ENCODE peak calls at places on chromosomes 16 and 17, in seven cellular contexts. W is HCT116, S is K562, J is SK-N-SH, T is HepG2, F is GM12878, X is H1. M is an unnamed sample.

GRCh38 chr16:87056083-87056482 is 261.1 kb downstream of the C16orf95 start:
- DNase-seq in T (no peak), J (no peak), X (no peak), S (no peak), F (no peak), W (no peak), M (peak)

GRCh38 chr16:50476486-50477260 is 71.5 kb upstream of the NKD1 start:
- DNase-seq in T (no peak), F (no peak), X (no peak), W (no peak), J (no peak), S (no peak), M (no peak)

GRCh38 chr17:34582185-34582900 is 3.0 kb downstream of the TMEM132E start:
- DNase-seq in T (no peak), J (peak), X (no peak), W (no peak), F (no peak), S (no peak), M (no peak)

GRCh38 chr17:57186231-57187019 is 69.9 kb upstream of the MSI2 start:
- DNase-seq in W (no peak), F (no peak), X (no peak), J (no peak), T (no peak), S (no peak), M (no peak)

GRCh38 chr17:48254896-48255295 is 147.3 kb downstream of the SNX11 start:
- DNase-seq in W (no peak), F (no peak), J (no peak), X (no peak), T (no peak), S (peak), M (no peak)

GRCh38 chr17:62892870-62893338 is 73.1 kb upstream of the TANC2 start:
- DNase-seq in X (no peak), F (no peak), W (no peak), T (peak), S (no peak), J (no peak), M (peak)

GRCh38 chr16:54171855-54172537 is 114.6 kb downstream of the IRX3 start:
- DNase-seq in W (no peak), J (no peak), S (no peak), F (no peak), X (no peak), T (peak), M (peak)

GRCh38 chr16:77786448-77786847 is 1.9 kb upstream of the VAT1L start:
- DNase-seq in T (no peak), X (no peak), F (no peak), S (no peak), J (no peak), W (no peak), M (no peak)

GRCh38 chr16:69276143-69277115 is 34.7 kb upstream of the VPS4A start:
- DNase-seq in J (peak), T (no peak), F (no peak), X (no peak), S (no peak), W (no peak), M (no peak)

GRCh38 chr17:65547253-65547670 is 14.2 kb downstream of the AXIN2 start:
- DNase-seq in F (no peak), W (no peak), J (no peak), T (peak), S (no peak), X (no peak), M (no peak)

GRCh38 chr16:84033251-84034195 is 9.1 kb downstream of the SLC38A8 start:
- DNase-seq in J (no peak), F (no peak), T (no peak), W (no peak), X (no peak), S (no peak), M (no peak)

GRCh38 chr16:84031556-84031955 is 11.0 kb downstream of the SLC38A8 start:
- DNase-seq in T (no peak), S (no peak), F (no peak), X (no peak), J (no peak), W (no peak), M (no peak)

GRCh38 chr16:84029297-84030096 is 13.1 kb downstream of the SLC38A8 start:
- DNase-seq in S (no peak), F (no peak), T (no peak), X (no peak), W (no peak), J (no peak), M (no peak)

GRCh38 chr16:84034516-84034915 is 8.1 kb downstream of the SLC38A8 start:
- DNase-seq in S (no peak), T (no peak), X (no peak), W (no peak), J (no peak), F (no peak), M (no peak)

GRCh38 chr16:84032458-84033178 is 10.0 kb downstream of the SLC38A8 start:
- DNase-seq in S (no peak), F (no peak), T (no peak), X (no peak), W (no peak), J (no peak), M (no peak)
- TF ChIP-seq JUND in S (no peak), F (no peak), T (no peak), X (no peak), W (no peak), J (no peak), M (no peak)

GRCh38 chr17:18960803-18961511 is 9.0 kb downstream of the SLC5A10 start:
- DNase-seq in X (peak), S (peak), T (peak), J (peak), F (peak), W (no peak), M (peak)
- TF ChIP-seq JUND in X (peak), S (no peak), T (no peak), J (no peak), F (no peak), W (no peak), M (no peak)

GRCh38 chr17:1275205-1275961 is 4.1 kb upstream of the TRARG1 start:
- DNase-seq in F (no peak), X (no peak), S (no peak), W (no peak), T (no peak), J (no peak), M (no peak)

GRCh38 chr17:1275962-1276736 is 3.3 kb upstream of the TRARG1 start:
- DNase-seq in F (no peak), S (peak), X (peak), J (peak), T (peak), W (peak), M (peak)

GRCh38 chr17:1272701-1273100 is 2.5 kb downstream of the BHLHA9 start:
- DNase-seq in W (no peak), S (no peak), T (no peak), X (no peak), J (no peak), F (no peak), M (no peak)

GRCh38 chr17:1273492-1274242 is 3.4 kb downstream of the BHLHA9 start:
- DNase-seq in T (no peak), S (no peak), W (no peak), F (no peak), J (no peak), X (no peak), M (no peak)

GRCh38 chr17:1274243-1274608 is 4.0 kb downstream of the BHLHA9 start:
- DNase-seq in S (no peak), T (no peak), F (no peak), W (no peak), J (no peak), X (no peak), M (no peak)
- TF ChIP-seq JUND in S (no peak), T (no peak), F (no peak), W (no peak), J (no peak), X (no peak), M (no peak)

DNA sequence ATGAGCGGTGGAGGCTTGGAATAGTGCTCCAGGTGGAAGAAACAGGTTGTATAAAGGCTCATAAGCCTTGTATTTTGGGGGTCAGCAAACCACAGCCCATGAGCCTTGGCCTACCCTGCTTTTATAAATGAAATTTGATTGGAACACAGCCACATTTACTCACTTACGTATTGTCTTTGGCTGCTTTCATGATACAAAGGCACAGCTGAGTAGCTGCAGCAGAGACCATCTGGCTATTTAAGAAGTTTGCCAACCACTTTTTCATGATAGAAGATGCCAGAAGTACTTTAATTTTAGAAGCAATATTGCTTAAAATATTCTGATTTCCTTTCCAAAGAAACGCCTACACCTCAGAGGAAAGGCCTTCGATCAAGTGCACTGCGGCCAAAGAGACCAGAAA is 73.8 kb downstream of the C17orf58 start:
- DNase-seq in X (no peak), J (no peak), W (no peak), S (no peak), F (no peak), T (no peak), M (no peak)
- TF ChIP-seq JUND in X (no peak), J (no peak), W (no peak), S (no peak), F (no peak), T (no peak), M (no peak)

GRCh38 chr16:57870753-57871454 is 68.6 kb upstream of the KIFC3 start:
- DNase-seq in W (no peak), T (no peak), J (no peak), X (no peak), S (no peak), F (no peak), M (no peak)
- TF ChIP-seq JUND in W (no peak), T (no peak), J (no peak), X (no peak), S (no peak), F (no peak), M (no peak)

GRCh38 chr16:66961065-66961744 is at the start of gene CES3:
- DNase-seq in X (peak), S (peak), T (peak), W (peak), J (peak), F (no peak), M (peak)
- TF ChIP-seq JUND in X (no peak), S (peak), T (no peak), W (no peak), J (no peak), F (no peak), M (no peak)

DNA sequence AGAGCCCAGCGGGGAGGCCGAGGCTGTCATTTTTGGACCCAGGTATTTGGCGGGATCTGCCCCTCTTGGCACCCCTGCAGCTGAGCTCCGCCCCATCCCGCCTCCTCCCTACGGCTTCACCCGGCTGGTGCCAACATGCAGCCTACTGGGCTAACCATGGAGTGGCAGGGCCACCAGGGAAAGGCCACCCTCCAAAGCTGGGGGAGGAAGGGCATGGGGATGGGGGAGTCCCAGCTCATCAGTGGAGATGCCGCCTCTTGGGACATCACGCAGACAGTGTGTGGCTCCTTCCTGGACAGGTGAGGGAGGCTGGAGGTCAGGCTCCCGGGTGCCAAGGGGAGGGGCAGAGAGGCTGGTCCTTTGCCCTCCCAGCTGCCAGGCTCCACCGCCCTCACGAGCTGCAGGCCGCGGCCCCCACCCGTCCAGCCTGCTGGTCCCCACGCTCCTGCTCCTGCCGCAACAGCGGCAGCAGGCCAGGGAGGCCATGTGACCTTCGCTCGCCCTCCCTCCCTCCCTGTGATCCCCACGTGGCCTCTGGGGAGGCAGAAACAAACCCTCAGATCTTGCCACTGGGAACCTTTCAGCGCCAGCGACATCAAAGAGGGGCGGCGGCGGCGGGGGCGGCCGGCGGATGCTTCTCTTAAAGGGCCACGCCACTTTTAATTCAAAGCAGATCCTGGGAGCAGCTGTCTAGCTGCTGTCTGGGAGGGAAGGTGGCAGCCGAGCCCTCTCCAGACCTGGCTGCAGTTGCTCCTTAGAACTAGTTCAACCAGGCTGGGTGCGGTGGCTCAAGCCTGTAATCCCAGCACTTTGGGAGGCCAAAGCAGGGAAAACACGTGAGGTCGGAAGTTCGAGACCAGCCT is 6.8 kb upstream of the NOTUM start:
- DNase-seq in S (peak), T (peak), F (peak), W (peak), X (peak), J (peak), M (peak)
- TF ChIP-seq JUND in S (peak), T (peak), F (no peak), W (no peak), X (no peak), J (no peak), M (no peak)

GRCh38 chr17:77660524-77660923 is 298.0 kb upstream of the TNRC6C start:
- DNase-seq in S (no peak), W (no peak), T (no peak), J (no peak), X (no peak), F (no peak), M (no peak)

GRCh38 chr17:77665833-77666232 is 292.7 kb upstream of the TNRC6C start:
- DNase-seq in J (no peak), X (no peak), T (no peak), S (no peak), W (no peak), F (no peak), M (no peak)

GRCh38 chr17:77664097-77664729 is 294.3 kb upstream of the TNRC6C start:
- DNase-seq in S (no peak), F (no peak), W (no peak), X (no peak), J (no peak), T (no peak), M (no peak)

GRCh38 chr17:77666480-77666879 is 292.0 kb upstream of the TNRC6C start:
- DNase-seq in S (no peak), W (no peak), X (no peak), J (no peak), F (no peak), T (no peak), M (no peak)

DNA sequence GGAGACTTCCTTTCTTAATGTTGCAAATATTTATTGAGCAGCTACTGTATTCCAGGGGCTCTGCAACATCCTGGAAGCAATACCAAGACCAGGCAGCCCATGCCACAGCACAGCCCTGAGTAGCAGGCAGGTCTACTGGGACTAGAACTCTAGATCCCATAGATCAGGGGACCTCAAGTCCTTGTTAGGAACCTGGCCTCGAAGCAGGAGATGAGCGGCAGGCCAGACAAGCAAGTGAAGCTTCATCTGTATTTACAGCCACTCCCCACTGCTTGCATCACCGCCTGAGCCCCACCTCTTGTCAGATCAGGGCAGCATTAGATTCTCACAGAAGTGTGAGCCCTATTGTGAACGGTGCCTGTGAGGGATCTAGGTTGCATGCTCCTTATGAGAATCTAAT is 295.7 kb upstream of the TNRC6C start:
- DNase-seq in W (no peak), X (no peak), T (no peak), S (no peak), J (no peak), F (no peak), M (no peak)
- TF ChIP-seq JUND in W (no peak), X (no peak), T (no peak), S (no peak), J (no peak), F (no peak), M (no peak)

GRCh38 chr16:4048481-4048880 is 67.8 kb downstream of the ADCY9 start:
- DNase-seq in F (no peak), X (no peak), T (no peak), S (no peak), W (no peak), J (no peak), M (no peak)
- TF ChIP-seq JUND in F (no peak), X (no peak), T (no peak), S (no peak), W (no peak), J (no peak), M (no peak)

M was measured in T47D.